ENCODE peak calls at places on chromosomes 1 and 21, in six cellular contexts. E is activated CD4-positive, alpha-beta T cell treated with anti-CD3 and anti-CD28 coated beads for 4 hours; G is iPS-NIHi11; Y is EL; O is ACHN; D is IMR-90. R is an unnamed sample.

GRCh38 chr21:36060159-36060921 is at the start of gene SETD4:
- DNase-seq in G (peak), E (peak), O (peak), D (peak), Y (peak), R (peak)

GRCh38 chr21:34983680-34984086 is 65.4 kb downstream of the RUNX1 start:
- DNase-seq in G (no peak), E (peak), Y (peak), D (peak), O (peak), R (peak)

GRCh38 chr1:150557813-150558212 is 8.6 kb downstream of the ADAMTSL4 start:
- DNase-seq in Y (no peak), E (no peak), O (no peak), G (no peak), D (no peak), R (no peak)

GRCh38 chr1:63817152-63817667 is 43.4 kb downstream of the ROR1 start:
- DNase-seq in Y (peak), G (no peak), D (peak), E (no peak), O (peak), R (no peak)

GRCh38 chr1:236064674-236065508 is at the start of gene NID1:
- DNase-seq in D (peak), G (peak), E (peak), O (peak), Y (peak), R (no peak)

GRCh38 chr1:51728611-51729155 is 111.8 kb downstream of the OSBPL9 start:
- DNase-seq in D (peak), E (no peak), G (no peak), Y (no peak), O (no peak), R (no peak)

GRCh38 chr1:223700388-223700918 is 11.9 kb upstream of the CAPN2 start:
- DNase-seq in E (no peak), O (peak), Y (peak), D (peak), G (no peak), R (no peak)

GRCh38 chr21:31498985-31499384 is 154.9 kb upstream of the TIAM1 start:
- DNase-seq in O (no peak), D (no peak), Y (no peak), G (peak), E (no peak), R (no peak)

GRCh38 chr1:218851601-218852000 is 322.1 kb upstream of the LYPLAL1 start:
- DNase-seq in G (no peak), Y (peak), E (no peak), O (no peak), D (peak), R (no peak)

GRCh38 chr1:52904590-52905375 is 16.8 kb downstream of the ECHDC2 start:
- DNase-seq in Y (peak), D (no peak), G (peak), E (peak), O (peak), R (no peak)

GRCh38 chr1:82795503-82796149 is 994.9 kb downstream of the ADGRL2 start:
- DNase-seq in G (peak), Y (no peak), D (no peak), E (no peak), O (no peak), R (no peak)

GRCh38 chr1:186337554-186337953 is 37.5 kb downstream of the TPR start:
- DNase-seq in O (no peak), E (no peak), Y (no peak), G (no peak), D (no peak), R (no peak)

GRCh38 chr1:87683557-87683956 is 354.9 kb downstream of the LMO4 start:
- DNase-seq in O (no peak), E (no peak), D (no peak), Y (no peak), G (no peak), R (no peak)

GRCh38 chr21:16195896-16196443 is 466.2 kb downstream of the USP25 start:
- DNase-seq in G (no peak), D (no peak), O (no peak), Y (peak), E (no peak), R (no peak)

GRCh38 chr1:36573445-36573844 is 90.7 kb upstream of the CSF3R start:
- DNase-seq in D (no peak), G (no peak), Y (no peak), O (no peak), E (no peak), R (no peak)

GRCh38 chr1:210706246-210706645 is 377.5 kb downstream of the HHAT start:
- DNase-seq in G (no peak), D (no peak), Y (no peak), O (no peak), E (no peak), R (no peak)

GRCh38 chr1:233316473-233316872 is 11.1 kb upstream of the MAP3K21 start:
- DNase-seq in D (no peak), G (no peak), Y (no peak), O (no peak), E (no peak), R (no peak)

GRCh38 chr1:31535561-31535960 is 40.8 kb upstream of the TINAGL1 start:
- DNase-seq in D (no peak), E (no peak), G (no peak), O (no peak), Y (no peak), R (no peak)

GRCh38 chr1:15788624-15789301 is 18.7 kb downstream of the UQCRHL start:
- DNase-seq in G (no peak), E (no peak), Y (peak), D (peak), O (no peak), R (no peak)

GRCh38 chr1:209839875-209840491 is 12.2 kb downstream of the UTP25 start:
- DNase-seq in E (no peak), O (peak), G (no peak), D (peak), Y (peak), R (no peak)

GRCh38 chr1:65480684-65481405 is 60.4 kb downstream of the LEPR start:
- DNase-seq in D (no peak), E (no peak), O (no peak), Y (no peak), G (no peak), R (no peak)

GRCh38 chr1:20742671-20743070 is 10.2 kb upstream of the SH2D5 start:
- DNase-seq in Y (no peak), G (no peak), D (no peak), E (no peak), O (no peak), R (no peak)

GRCh38 chr21:28636988-28637691 is 355.5 kb downstream of the LTN1 start:
- DNase-seq in O (no peak), D (peak), E (no peak), Y (peak), G (no peak), R (no peak)

GRCh38 chr21:42461881-42462877 is 33.8 kb downstream of the RSPH1 start:
- DNase-seq in E (no peak), D (no peak), Y (no peak), O (no peak), G (no peak), R (no peak)

GRCh38 chr1:22711591-22712501 is 1.2 kb downstream of the EPHB2 start:
- DNase-seq in D (peak), Y (peak), G (peak), E (no peak), O (peak), R (no peak)

GRCh38 chr1:3314561-3315271 is 139.7 kb upstream of the ARHGEF16 start:
- DNase-seq in E (no peak), G (no peak), Y (no peak), D (peak), O (no peak), R (no peak)

GRCh38 chr1:229862017-229862774 is 204.8 kb upstream of the GALNT2 start:
- DNase-seq in O (no peak), G (peak), Y (no peak), E (no peak), D (no peak), R (no peak)

GRCh38 chr1:118143828-118144227 is 41.2 kb downstream of the SPAG17 start:
- DNase-seq in G (no peak), D (no peak), Y (peak), O (no peak), E (no peak), R (no peak)

GRCh38 chr1:228416217-228416971 is at the start of gene TRIM17:
- DNase-seq in O (peak), D (no peak), E (peak), G (peak), Y (peak), R (peak)

GRCh38 chr1:151898519-151898991 is 10.8 kb downstream of the THEM4 start:
- DNase-seq in E (peak), O (no peak), Y (peak), G (no peak), D (no peak), R (peak)

GRCh38 chr1:1232224-1232800 is at the start of gene B3GALT6:
- DNase-seq in O (no peak), G (no peak), D (peak), Y (no peak), E (peak), R (no peak)

GRCh38 chr1:115505157-115505571 is 136.6 kb upstream of the VANGL1 start:
- DNase-seq in G (no peak), Y (no peak), D (peak), E (no peak), O (no peak), R (no peak)

GRCh38 chr1:182615468-182616129 is 11.4 kb upstream of the RGS16 start:
- DNase-seq in D (no peak), G (no peak), O (no peak), Y (peak), E (no peak), R (peak)

GRCh38 chr1:58861510-58861909 is 77.7 kb upstream of the JUN start:
- DNase-seq in O (no peak), Y (no peak), D (peak), E (no peak), G (no peak), R (no peak)

GRCh38 chr1:46171351-46171750 is 3.5 kb upstream of the TSPAN1 start:
- DNase-seq in O (no peak), E (no peak), G (no peak), Y (no peak), D (no peak), R (no peak)

GRCh38 chr1:199172286-199173124 is 533.7 kb downstream of the PTPRC start:
- DNase-seq in Y (peak), O (no peak), D (peak), G (no peak), E (no peak), R (no peak)